ENCODE peak calls at places on chromosomes 2 and 18, in seven cellular contexts. B is stimulated activated CD8-positive, alpha-beta memory T cell treated with anti-CD3 and anti-CD28 coated beads, Interleukin-15, amount 100 ng/mL, for 24 hours; T is spleen; C is uterus; D is activated CD4-positive, alpha-beta T cell treated with anti-CD3 and anti-CD28 coated beads, Interleukin-2, amount 10 ng/mL, durations not matched to agents 7 days and 5 days; R is HFFc6; L is endothelial cell. O is an unnamed sample.

GRCh38 chr2:219282375-219282774 is 3.2 kb downstream of the DNAJB2 start:
- DNase-seq in B (no peak), L (no peak), T (no peak), R (no peak), C (no peak), D (no peak), O (peak)

GRCh38 chr2:19868705-19869550 is 32.9 kb downstream of the TTC32 start:
- DNase-seq in R (no peak), D (peak), T (peak), B (peak), C (peak), L (peak), O (peak)

GRCh38 chr18:54911551-54911950 is 47.7 kb downstream of the CCDC68 start:
- DNase-seq in R (no peak), D (no peak), B (no peak), T (no peak), L (no peak), C (no peak), O (no peak)

GRCh38 chr2:190812506-190813294 is 67.9 kb upstream of the GLS start:
- DNase-seq in D (no peak), R (peak), C (no peak), L (no peak), B (no peak), T (no peak), O (no peak)

GRCh38 chr2:25567406-25567805 is 106.0 kb downstream of the DTNB start:
- DNase-seq in B (no peak), L (no peak), D (peak), T (no peak), C (no peak), R (peak), O (no peak)

GRCh38 chr18:34097312-34097711 is 127.4 kb downstream of the NOL4 start:
- DNase-seq in R (no peak), L (no peak), B (no peak), C (no peak), D (no peak), T (no peak), O (no peak)

GRCh38 chr18:48829443-48830149 is 121.2 kb downstream of the SMAD7 start:
- DNase-seq in R (no peak), C (peak), B (no peak), D (no peak), T (peak), L (no peak), O (peak)

GRCh38 chr18:62060820-62061219 is 126.0 kb downstream of the PIGN start:
- DNase-seq in L (no peak), T (no peak), R (no peak), B (no peak), D (no peak), C (no peak), O (no peak)

GRCh38 chr2:191758420-191759199 is 80.7 kb downstream of the NABP1 start:
- DNase-seq in D (peak), B (no peak), T (peak), L (peak), C (no peak), R (peak), O (no peak)

GRCh38 chr2:142119347-142119746 is 11.5 kb downstream of the LRP1B start:
- DNase-seq in L (no peak), B (no peak), C (no peak), R (no peak), T (no peak), D (no peak), O (no peak)

GRCh38 chr2:182330451-182331325 is 96.1 kb downstream of the PDE1A start:
- DNase-seq in T (no peak), D (no peak), L (no peak), C (no peak), B (no peak), R (no peak), O (no peak)

GRCh38 chr2:220664272-220665107 is 907.6 kb downstream of the EPHA4 start:
- DNase-seq in B (no peak), C (no peak), R (no peak), L (no peak), T (no peak), D (no peak), O (no peak)

GRCh38 chr2:10447300-10448207 is 573 bp downstream of the ODC1 start:
- DNase-seq in R (peak), T (peak), L (peak), C (no peak), B (peak), D (peak), O (no peak)

GRCh38 chr2:36411962-36412444 is 56.4 kb downstream of the CRIM1 start:
- DNase-seq in T (no peak), C (no peak), R (no peak), D (no peak), L (no peak), B (no peak), O (no peak)